ENCODE peak calls at places on chromosome 20, in six cellular contexts. L is stomach, P is suprapubic skin, S is adrenal gland, N is HCT116, U is tibial nerve. Z is an unnamed sample. For H3K36me3, the result is how much of the 10 kb centered on the place peaks cover.

GRCh38 chr20:1588869-1589460 is 30.8 kb downstream of the SIRPB1 start:
- DNase-seq in P (no peak), L (no peak), U (no peak), S (no peak), N (no peak), Z (no peak)

GRCh38 chr20:50367104-50367674 is 143.0 kb upstream of the PTPN1 start:
- DNase-seq in N (no peak), U (no peak), P (no peak), L (no peak), S (no peak), Z (no peak)

GRCh38 chr20:41927655-41928054 is 309.5 kb upstream of the CHD6 start:
- DNase-seq in N (no peak), U (no peak), S (no peak), L (no peak), P (no peak), Z (no peak)

GRCh38 chr20:57281900-57282299 is 15.5 kb upstream of the BMP7 start:
- DNase-seq in P (no peak), U (no peak), S (no peak), L (no peak), N (no peak), Z (no peak)

GRCh38 chr20:44001667-44002596 is 87.3 kb downstream of the TOX2 start:
- DNase-seq in P (peak), S (no peak), U (no peak), L (no peak), N (peak), Z (no peak)

GRCh38 chr20:51386586-51386985 is 155.9 kb downstream of the NFATC2 start:
- DNase-seq in N (no peak), U (no peak), P (no peak), L (no peak), S (no peak), Z (no peak)

GRCh38 chr20:18144541-18145099 is 7.0 kb downstream of the KAT14 start:
- DNase-seq in U (no peak), N (peak), L (no peak), P (no peak), S (no peak), Z (no peak)

GRCh38 chr20:4195499-4195898 is 180.1 kb upstream of the RNF24 start:
- DNase-seq in N (no peak), L (no peak), S (no peak), P (no peak), U (no peak), Z (no peak)

GRCh38 chr20:46872315-46873211 is 22.1 kb upstream of the EYA2 start:
- DNase-seq in N (peak), L (no peak), U (no peak), P (no peak), S (no peak), Z (no peak)

GRCh38 chr20:51763965-51764602 is 4.1 kb downstream of the ATP9A start:
- DNase-seq in N (no peak), S (no peak), P (no peak), U (no peak), L (no peak), Z (no peak)

GRCh38 chr20:48574383-48574782 is 253.4 kb downstream of the PREX1 start:
- DNase-seq in N (peak), U (no peak), P (no peak), L (no peak), S (no peak), Z (no peak)

GRCh38 chr20:17967595-17968365 is 814 bp downstream of the SNX5 start:
- DNase-seq in N (no peak), L (peak), S (peak), U (no peak), P (peak), Z (no peak)

GRCh38 chr20:58669287-58670006 is 18.4 kb downstream of the STX16 start:
- DNase-seq in L (no peak), S (no peak), P (no peak), U (no peak), N (no peak), Z (no peak)

DNA sequence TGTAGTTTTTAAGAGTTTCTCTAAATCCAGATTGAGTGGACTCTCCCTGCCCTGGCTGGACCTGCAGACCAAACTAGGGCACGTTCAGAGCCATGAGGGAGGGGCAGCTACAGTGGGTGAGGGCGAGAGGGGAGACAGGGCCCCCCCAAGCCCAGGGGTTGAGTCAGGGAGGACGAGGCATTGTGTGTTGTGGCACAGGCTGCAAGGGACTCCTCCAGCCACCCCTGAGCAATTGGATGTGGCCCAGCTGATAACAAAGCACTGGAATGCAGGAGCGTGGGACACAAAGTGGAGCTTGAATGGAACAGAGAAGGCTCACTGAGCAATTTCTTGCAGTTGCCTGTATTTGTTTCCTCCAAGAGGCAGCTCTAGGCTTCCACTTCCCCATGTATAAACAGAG is 43.5 kb upstream of the MYL9 start:
- DNase-seq in L (peak), U (no peak), N (no peak), P (no peak), S (peak), Z (no peak)
- H3K36me3 ChIP-seq in L (half or more), U (under half), N (under half), P (half or more), S (half or more), Z (half or more)

DNA sequence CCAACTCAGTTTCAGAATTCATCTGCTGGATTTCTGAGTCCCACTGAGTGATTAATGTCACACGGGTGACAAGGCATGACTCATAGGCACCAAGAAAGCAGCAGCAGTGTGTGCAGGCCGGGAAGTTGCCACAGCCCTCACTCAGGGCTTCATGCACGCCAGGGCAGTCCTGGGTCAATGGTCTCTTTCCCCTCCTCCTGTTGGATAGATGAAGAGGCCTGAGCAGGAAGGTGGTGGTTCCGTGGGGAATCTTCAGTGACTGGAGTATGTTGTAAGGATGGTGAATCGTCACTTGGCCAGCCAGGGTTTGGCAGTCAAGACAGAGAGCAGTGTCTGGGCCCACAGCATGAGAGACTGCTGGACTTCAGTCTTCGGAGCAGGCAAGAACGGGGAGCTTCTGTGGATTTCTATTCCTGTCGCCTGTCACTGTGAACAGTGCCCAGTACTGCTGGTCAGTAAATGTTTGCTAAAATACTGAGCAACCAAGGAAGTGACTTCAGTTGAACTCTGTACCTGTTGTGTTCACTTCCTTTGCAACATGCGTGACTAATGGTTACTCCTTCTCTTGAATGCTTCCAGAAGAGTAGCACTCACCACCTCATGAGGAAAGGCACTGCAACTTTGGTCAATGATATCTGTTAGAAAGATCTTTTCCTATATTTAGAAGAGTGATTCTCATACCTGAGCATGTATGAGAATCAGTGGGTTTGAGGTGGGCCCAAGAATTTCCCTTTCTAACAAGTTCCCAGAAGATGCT is 62.0 kb upstream of the CD93 start:
- DNase-seq in S (peak), L (peak), N (peak), P (peak), U (no peak), Z (no peak)
- TF ChIP-seq POLR2A in S (no peak), L (no peak), N (no peak), P (no peak), U (peak), Z (no peak)

DNA sequence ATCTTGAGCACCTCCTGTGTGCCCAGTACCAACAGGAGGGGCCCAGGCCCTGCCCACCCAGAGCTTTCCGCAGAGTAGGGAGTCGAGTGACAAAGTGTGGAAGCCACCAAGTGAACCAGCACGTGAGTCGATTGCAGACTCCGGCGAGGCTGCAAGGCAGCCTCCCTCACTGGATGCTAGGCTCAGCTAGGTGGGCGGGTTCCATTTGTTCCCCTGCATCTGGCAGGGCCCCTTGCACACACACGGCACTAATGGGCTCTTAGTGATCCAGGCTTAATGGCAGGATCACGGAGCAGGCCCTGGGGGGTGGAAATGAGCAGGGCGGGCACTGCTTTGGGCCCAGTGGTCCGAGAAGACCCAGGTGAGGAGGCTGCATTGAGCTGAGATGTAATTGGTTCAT is 140.4 kb downstream of the PHACTR3 start:
- DNase-seq in L (no peak), P (no peak), S (no peak), N (no peak), U (no peak), Z (no peak)
- H3K36me3 ChIP-seq in L (under half), P (under half), S (under half), N (under half), U (under half), Z (under half)

DNA sequence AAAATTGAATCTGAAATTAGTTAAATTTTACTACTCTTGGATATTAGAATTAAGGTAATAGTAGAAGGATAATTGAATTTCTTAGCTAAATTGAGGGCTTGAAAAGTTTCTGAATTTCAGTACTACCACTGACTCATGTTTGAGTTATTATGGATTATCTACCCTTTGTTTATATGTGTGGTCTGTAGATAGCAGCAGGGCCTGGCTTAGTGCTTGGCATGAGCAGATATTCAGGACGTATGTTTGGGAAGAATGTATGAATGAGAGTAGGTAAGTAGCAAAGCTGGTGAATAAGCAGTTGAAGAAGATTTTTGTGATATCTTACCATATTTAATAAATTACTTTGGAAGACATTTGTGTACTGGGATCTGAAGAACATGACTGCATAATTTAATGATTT is 152.7 kb downstream of the MACROD2 start:
- DNase-seq in U (no peak), P (no peak), S (no peak), N (no peak), L (no peak), Z (no peak)
- TF ChIP-seq POLR2A in U (no peak), P (no peak), S (no peak), N (no peak), L (no peak), Z (no peak)

GRCh38 chr20:2610941-2611720 is 41.3 kb upstream of the NOP56 start:
- DNase-seq in S (no peak), U (no peak), N (no peak), L (no peak), P (no peak), Z (no peak)

GRCh38 chr20:2604506-2604835 is 48.0 kb upstream of the NOP56 start:
- DNase-seq in U (no peak), S (no peak), L (peak), N (no peak), P (no peak), Z (no peak)

GRCh38 chr20:2612073-2612472 is 40.4 kb upstream of the NOP56 start:
- DNase-seq in S (no peak), L (no peak), N (no peak), U (no peak), P (no peak), Z (no peak)

GRCh38 chr20:2606507-2607006 is 45.9 kb upstream of the NOP56 start:
- DNase-seq in U (no peak), P (no peak), L (no peak), N (no peak), S (no peak), Z (no peak)

DNA sequence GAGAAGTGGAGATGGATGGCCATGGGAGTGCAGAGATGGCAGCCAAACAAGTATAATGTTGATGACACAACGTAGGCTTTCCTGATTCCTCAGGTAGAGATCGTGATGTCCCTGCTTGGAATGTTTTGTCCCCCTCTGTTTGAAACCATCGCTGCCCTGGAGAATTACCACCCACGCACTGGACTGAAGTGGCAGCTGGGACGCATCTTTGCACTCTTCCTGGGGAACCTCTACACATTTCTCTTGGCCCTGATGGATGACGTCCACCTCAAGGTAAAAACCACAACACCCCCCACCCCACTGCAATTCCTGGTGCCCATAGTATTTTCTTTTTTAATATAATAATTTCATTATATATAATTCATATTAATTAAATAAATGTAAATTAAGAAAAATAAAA is 42.1 kb upstream of the NOP56 start:
- DNase-seq in P (no peak), L (no peak), U (no peak), S (no peak), N (no peak), Z (no peak)
- H3K36me3 ChIP-seq in P (under half), L (under half), U (under half), S (under half), N (under half), Z (under half)

GRCh38 chr20:415820-416322 is 7.8 kb downstream of the RBCK1 start:
- DNase-seq in N (no peak), S (peak), U (no peak), P (no peak), L (no peak), Z (no peak)
- TF ChIP-seq POLR2A in N (no peak), S (no peak), U (no peak), P (no peak), L (no peak), Z (no peak)

GRCh38 chr20:63359937-63360849 is 956 bp downstream of the CHRNA4 start:
- DNase-seq in S (no peak), L (no peak), N (no peak), U (no peak), P (no peak), Z (no peak)

GRCh38 chr20:63359164-63359934 is 1.8 kb downstream of the CHRNA4 start:
- DNase-seq in S (no peak), P (no peak), N (no peak), U (no peak), L (no peak), Z (no peak)

GRCh38 chr20:63356511-63356910 is 4.6 kb downstream of the CHRNA4 start:
- DNase-seq in N (no peak), L (no peak), U (no peak), P (no peak), S (no peak), Z (no peak)

GRCh38 chr20:63356931-63357879 is 3.9 kb downstream of the CHRNA4 start:
- DNase-seq in S (no peak), U (no peak), L (no peak), P (no peak), N (no peak), Z (no peak)

GRCh38 chr20:63357921-63358905 is 2.9 kb downstream of the CHRNA4 start:
- DNase-seq in P (no peak), U (no peak), L (peak), S (no peak), N (no peak), Z (peak)
- H3K36me3 ChIP-seq in P (under half), U (under half), L (under half), S (under half), N (under half), Z (under half)

GRCh38 chr20:61460261-61461047 is 208.4 kb downstream of the CDH4 start:
- DNase-seq in U (no peak), N (no peak), S (no peak), L (no peak), P (no peak), Z (no peak)

GRCh38 chr20:61458146-61458746 is 206.2 kb downstream of the CDH4 start:
- DNase-seq in P (no peak), L (no peak), N (no peak), U (no peak), S (no peak), Z (no peak)

GRCh38 chr20:61459705-61460104 is 207.6 kb downstream of the CDH4 start:
- DNase-seq in S (no peak), P (peak), L (no peak), N (no peak), U (no peak), Z (no peak)

GRCh38 chr20:61457725-61458124 is 205.7 kb downstream of the CDH4 start:
- DNase-seq in L (no peak), N (no peak), P (no peak), U (no peak), S (no peak), Z (no peak)

DNA sequence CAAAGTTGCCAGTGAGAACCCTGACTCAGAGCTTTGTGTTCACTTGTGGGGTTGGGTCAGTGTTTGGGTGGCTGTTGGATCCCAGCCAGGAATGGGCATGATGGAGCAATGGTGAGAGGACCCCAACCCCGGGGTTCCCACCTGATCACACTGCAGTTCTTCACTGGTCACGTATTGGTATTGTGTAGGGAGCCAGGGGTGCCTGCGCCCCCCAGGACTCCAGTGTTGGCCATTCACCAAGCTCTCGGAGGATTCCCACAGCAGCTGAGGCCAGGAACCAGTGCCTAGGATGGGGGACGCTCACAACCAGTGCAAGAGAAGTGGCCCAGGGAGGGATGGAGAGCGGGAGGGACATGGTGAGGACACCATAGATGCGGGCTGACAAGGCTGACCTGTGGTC is 207.2 kb downstream of the CDH4 start:
- DNase-seq in U (no peak), P (peak), N (no peak), L (no peak), S (no peak), Z (no peak)
- TF ChIP-seq POLR2A in U (no peak), P (no peak), N (no peak), L (no peak), S (no peak), Z (no peak)